ENCODE peak calls at places on chromosomes 13 and 19, in four cellular contexts. M, Z, B and J are unnamed samples.

GRCh38 chr19:5809053-5809452 is 4.2 kb downstream of the NRTN start:
- DNase-seq in M (no peak), Z (no peak), B (no peak), J (no peak)

GRCh38 chr19:934865-935422 is 9.1 kb downstream of the ARID3A start:
- DNase-seq in Z (no peak), B (no peak), M (no peak), J (no peak)

GRCh38 chr19:52527954-52528326 is 472 bp downstream of the ZNF808 start:
- DNase-seq in Z (peak; percentile 45), M (no peak), B (peak; percentile 2), J (no peak)

GRCh38 chr13:114065926-114066774 is 66.3 kb downstream of the RASA3 start:
- DNase-seq in Z (no peak), M (no peak), B (peak; percentile 73), J (no peak)

GRCh38 chr19:43774103-43774939 is 6.5 kb downstream of the KCNN4 start:
- DNase-seq in B (no peak), Z (peak; percentile 86), M (peak; percentile 72), J (no peak)

GRCh38 chr19:42683917-42684513 is 56.3 kb downstream of the PSG3 start:
- DNase-seq in M (peak; percentile 11), B (peak; percentile 42), Z (peak; percentile 21), J (peak; percentile 16)

GRCh38 chr13:98719527-98720250 is 32.8 kb downstream of the SLC15A1 start:
- DNase-seq in Z (no peak), B (no peak), M (no peak), J (no peak)

GRCh38 chr13:31351376-31351775 is 151.6 kb downstream of the B3GLCT start:
- DNase-seq in M (no peak), B (no peak), Z (no peak), J (no peak)

GRCh38 chr19:8096071-8096470 is 43.5 kb downstream of the CCL25 start:
- DNase-seq in M (no peak), B (peak; percentile 14), Z (no peak), J (no peak)

GRCh38 chr19:16001481-16002312 is 52.9 kb downstream of the OR10H4 start:
- DNase-seq in Z (no peak), B (peak; percentile 84), M (no peak), J (peak; percentile 77)

GRCh38 chr13:44710576-44710975 is 134.4 kb upstream of the TSC22D1 start:
- DNase-seq in M (no peak), B (peak; percentile 58), Z (no peak), J (peak; percentile 55)

GRCh38 chr19:43581467-43581866 is 5.9 kb downstream of the PINLYP start:
- DNase-seq in B (no peak), M (no peak), Z (no peak), J (no peak)

GRCh38 chr13:30711375-30711774 is 24.0 kb upstream of the ALOX5AP start:
- DNase-seq in Z (no peak), M (no peak), B (no peak), J (no peak)

GRCh38 chr19:52648336-52648990 is 10.3 kb upstream of the ZNF83 start:
- DNase-seq in Z (no peak), B (no peak), M (no peak), J (no peak)

DNA sequence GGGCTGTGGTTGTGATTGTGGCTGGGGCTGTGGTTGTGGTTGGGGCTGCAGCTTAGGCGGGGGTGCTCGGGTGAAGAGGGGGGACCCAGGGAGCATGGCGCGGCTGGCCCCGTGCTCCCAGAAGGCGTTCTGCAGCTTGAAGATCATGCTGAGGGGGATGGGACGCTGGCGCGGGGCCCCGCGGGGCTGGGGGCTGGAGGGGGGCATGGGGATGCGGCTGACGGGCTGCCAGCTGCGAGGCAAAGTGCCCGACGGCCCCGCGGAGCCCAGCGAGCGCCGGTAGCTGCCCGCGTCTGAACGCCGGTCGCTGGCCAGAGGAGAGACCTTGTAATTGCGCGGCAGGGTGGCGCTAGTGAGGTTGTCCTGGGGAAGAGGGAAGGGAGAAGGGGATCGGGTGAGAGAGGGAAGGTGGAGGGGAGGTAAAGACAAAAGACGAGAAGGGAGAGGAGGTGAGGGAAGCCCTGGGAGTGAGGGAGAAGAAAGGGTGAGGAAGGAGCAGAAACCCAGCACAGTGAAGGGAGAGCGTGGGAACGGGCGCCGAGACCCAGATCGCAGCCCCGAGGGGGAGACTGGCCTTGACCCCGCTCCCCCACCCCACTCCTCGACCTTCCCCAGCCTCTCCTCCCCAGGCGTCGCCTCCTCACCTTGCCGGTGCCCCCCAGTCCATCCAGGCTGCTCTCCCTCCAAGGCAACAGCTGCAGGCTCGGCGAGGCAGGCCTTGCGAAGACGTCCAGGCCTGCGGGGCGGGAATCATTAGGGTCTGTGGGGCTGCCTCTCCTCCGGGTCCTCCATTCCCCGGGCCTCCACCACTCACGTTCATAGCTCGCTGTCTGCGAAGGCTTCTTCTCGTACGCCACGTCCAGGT is 9.1 kb downstream of the PPP1R13L start:
- DNase-seq in M (no peak), Z (peak; percentile 54), B (no peak), J (no peak)
- TF ChIP-seq CTCF in M (no peak), Z (no peak), B (no peak), J (peak; percentile 12)

DNA sequence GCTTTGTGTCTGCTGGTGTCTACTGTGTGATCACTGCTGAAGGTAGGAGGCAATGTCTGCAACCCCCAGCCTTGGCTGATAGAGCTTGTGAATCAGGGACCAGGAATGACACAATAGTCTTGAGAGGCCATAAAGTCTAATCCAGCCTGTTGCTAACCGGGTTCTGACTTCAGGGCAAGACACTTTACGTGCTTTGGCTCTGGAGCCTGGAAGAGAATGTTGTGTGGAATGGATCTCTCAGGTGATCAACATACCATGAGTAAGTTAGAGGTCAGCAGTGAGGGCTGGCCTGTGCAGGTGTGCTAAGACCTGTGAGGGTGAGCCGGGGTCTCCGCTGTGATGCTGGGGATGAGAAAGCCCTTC is 5.6 kb downstream of the COL4A2 start:
- DNase-seq in B (no peak), M (no peak), Z (no peak), J (no peak)
- TF ChIP-seq CTCF in B (no peak), M (no peak), Z (no peak), J (no peak)

GRCh38 chr13:29423050-29423449 is 172.4 kb downstream of the SLC7A1 start:
- DNase-seq in Z (no peak), M (no peak), B (no peak), J (no peak)

GRCh38 chr13:29422015-29422414 is 173.5 kb downstream of the SLC7A1 start:
- DNase-seq in Z (no peak), B (no peak), M (no peak), J (no peak)

GRCh38 chr13:29418026-29418425 is 177.5 kb downstream of the SLC7A1 start:
- DNase-seq in M (no peak), Z (no peak), B (no peak), J (no peak)
- TF ChIP-seq CTCF in M (peak; percentile 33), Z (peak; percentile 23), B (no peak), J (no peak)

GRCh38 chr19:21474671-21475181 is 30.7 kb upstream of the ZNF429 start:
- DNase-seq in Z (peak; percentile 80), B (peak; percentile 10), M (peak; percentile 75), J (peak; percentile 76)
- TF ChIP-seq CTCF in Z (no peak), B (no peak), M (no peak), J (no peak)

GRCh38 chr19:14318873-14319272 is 62.4 kb upstream of the ADGRE5 start:
- DNase-seq in Z (peak; percentile 23), B (peak; percentile 34), M (peak; percentile 16), J (peak; percentile 78)
- TF ChIP-seq CTCF in Z (peak; percentile 7), B (peak; percentile 56), M (no peak), J (peak; percentile 63)